ENCODE peak calls at places on chromosomes 3 and 15, in five cellular contexts. N is activated CD4-positive, CD25-positive, alpha-beta regulatory T cell; W is H7; G is neuronal stem cell; K is occipital lobe. U is an unnamed sample.

GRCh38 chr3:179074656-179075055 is 3.0 kb upstream of the ZMAT3 start:
- DNase-seq in K (no peak), N (no peak), W (no peak), G (no peak), U (no peak)

GRCh38 chr3:73213906-73214305 is 152.4 kb downstream of the EBLN2 start:
- DNase-seq in K (no peak), G (no peak), W (no peak), N (no peak), U (no peak)

GRCh38 chr15:23039917-23040281 is 530 bp upstream of the TUBGCP5 start:
- DNase-seq in G (no peak), K (no peak), W (no peak), N (no peak), U (no peak)

GRCh38 chr3:53845881-53846133 is 412 bp downstream of the CHDH start:
- DNase-seq in W (peak), K (no peak), G (no peak), N (no peak), U (no peak)

GRCh38 chr3:123406598-123406997 is 42.3 kb downstream of the ADCY5 start:
- DNase-seq in K (no peak), W (no peak), G (no peak), N (no peak), U (no peak)

GRCh38 chr15:29773816-29774215 is 48.5 kb downstream of the TJP1 start:
- DNase-seq in N (no peak), W (no peak), G (no peak), K (no peak), U (no peak)

GRCh38 chr3:119973276-119973675 is 121.0 kb downstream of the GSK3B start:
- DNase-seq in G (no peak), W (no peak), N (no peak), K (no peak), U (no peak)

GRCh38 chr3:144771401-144771870 is 799.8 kb downstream of the DIPK2A start:
- DNase-seq in G (no peak), W (no peak), N (no peak), K (no peak), U (no peak)

GRCh38 chr3:59451041-59451763 is 401.4 kb upstream of the CFAP20DC start:
- DNase-seq in W (no peak), N (peak), G (no peak), K (no peak), U (no peak)

GRCh38 chr15:86247249-86247955 is 167.7 kb downstream of the AGBL1 start:
- DNase-seq in W (no peak), N (no peak), G (no peak), K (no peak), U (no peak)

GRCh38 chr3:169034401-169034800 is 629.1 kb downstream of the MECOM start:
- DNase-seq in W (no peak), N (no peak), G (no peak), K (no peak), U (no peak)

GRCh38 chr3:182226995-182227394 is 515.3 kb downstream of the SOX2 start:
- DNase-seq in W (peak), K (no peak), N (no peak), G (no peak), U (no peak)

GRCh38 chr15:59017459-59017858 is 30.0 kb downstream of the RNF111 start:
- DNase-seq in N (no peak), W (no peak), K (no peak), G (no peak), U (no peak)

GRCh38 chr3:151726016-151726415 is 7.7 kb upstream of the AADACL2 start:
- DNase-seq in N (no peak), K (no peak), G (no peak), W (no peak), U (no peak)

GRCh38 chr3:4396599-4396998 is 70.5 kb downstream of the SUMF1 start:
- DNase-seq in G (no peak), N (no peak), K (no peak), W (no peak), U (no peak)

GRCh38 chr3:32640939-32641725 is 43.9 kb upstream of the CNOT10 start:
- DNase-seq in G (no peak), N (no peak), W (no peak), K (no peak), U (no peak)

GRCh38 chr3:72586694-72587093 is 261.6 kb downstream of the SHQ1 start:
- DNase-seq in W (no peak), K (no peak), G (no peak), N (no peak), U (no peak)

GRCh38 chr3:179196098-179196497 is 47.9 kb downstream of the PIK3CA start:
- DNase-seq in G (no peak), K (no peak), W (no peak), N (no peak), U (no peak)

GRCh38 chr3:3296858-3297430 is 117.5 kb upstream of the CRBN start:
- DNase-seq in W (no peak), K (no peak), N (no peak), G (no peak), U (no peak)

GRCh38 chr3:71652786-71653419 is 69.4 kb upstream of the FOXP1 start:
- DNase-seq in W (peak), G (peak), N (no peak), K (no peak), U (no peak)

GRCh38 chr3:41915353-41915752 is 46.5 kb downstream of the ULK4 start:
- DNase-seq in N (no peak), K (no peak), G (no peak), W (no peak), U (no peak)

GRCh38 chr3:194964809-194965208 is 279.1 kb downstream of the FAM43A start:
- DNase-seq in N (no peak), G (no peak), W (no peak), K (no peak), U (no peak)

GRCh38 chr3:197700095-197700494 is 36.6 kb downstream of the RUBCN start:
- DNase-seq in W (no peak), K (no peak), N (no peak), G (no peak), U (no peak)

GRCh38 chr3:141100112-141100511 is 49.0 kb downstream of the SPSB4 start:
- DNase-seq in K (no peak), W (no peak), G (no peak), N (no peak), U (no peak)

GRCh38 chr15:81294501-81294850 is 29.5 kb downstream of the STARD5 start:
- DNase-seq in W (peak), K (no peak), N (no peak), G (no peak), U (no peak)

GRCh38 chr3:142817897-142818296 is 71.0 kb downstream of the PCOLCE2 start:
- DNase-seq in K (no peak), G (no peak), N (no peak), W (no peak), U (no peak)

GRCh38 chr15:100560323-100560722 is 31.6 kb upstream of the CERS3 start:
- DNase-seq in K (no peak), W (no peak), N (no peak), G (no peak), U (no peak)

GRCh38 chr15:39273805-39274411 is 307.0 kb upstream of the THBS1 start:
- DNase-seq in K (no peak), N (no peak), G (no peak), W (no peak), U (no peak)

GRCh38 chr3:64290864-64291263 is 65.6 kb upstream of the PRICKLE2 start:
- DNase-seq in G (no peak), W (no peak), K (no peak), N (no peak), U (no peak)

GRCh38 chr15:92613841-92614240 is 41.7 kb downstream of the FAM174B start:
- DNase-seq in W (no peak), N (no peak), G (no peak), K (no peak), U (no peak)

GRCh38 chr3:165195628-165196576 is at the start of gene SLITRK3:
- DNase-seq in G (peak), W (peak), K (peak), N (no peak), U (no peak)

GRCh38 chr3:67481126-67481525 is 173.3 kb downstream of the SUCLG2 start:
- DNase-seq in W (no peak), K (no peak), N (no peak), G (no peak), U (no peak)

GRCh38 chr15:21262851-21263400 is 177.4 kb downstream of the POTEB3 start:
- DNase-seq in W (no peak), N (no peak), K (no peak), G (no peak), U (no peak)

GRCh38 chr3:142608615-142609014 is 12.4 kb downstream of the PLS1 start:
- DNase-seq in G (no peak), K (no peak), N (no peak), W (no peak), U (no peak)

GRCh38 chr3:152729906-152730305 is 105.0 kb upstream of the P2RY1 start:
- DNase-seq in W (no peak), K (no peak), N (no peak), G (no peak), U (no peak)

GRCh38 chr3:66107855-66108254 is 69.1 kb upstream of the MAGI1 start:
- DNase-seq in N (no peak), W (peak), K (no peak), G (no peak), U (no peak)

GRCh38 chr15:62440310-62440709 is 275.2 kb upstream of the C2CD4B start:
- DNase-seq in N (no peak), K (no peak), W (no peak), G (no peak), U (no peak)

GRCh38 chr15:55823191-55823670 is 80.3 kb upstream of the PRTG start:
- DNase-seq in K (no peak), N (no peak), W (no peak), G (no peak), U (no peak)